ENCODE peak calls at places on chromosome 10, in seven cellular contexts. E is MCF 10A; M is H54; C is ELR; V is Caki2; L is lower lobe of right lung; X is activated naive CD8-positive, alpha-beta T cell treated with anti-CD3 and anti-CD28 coated beads, Interleukin-2, amount 50 U/mL, for 24 hours. R is an unnamed sample.

GRCh38 chr10:113108180-113108835 is 158.3 kb downstream of the TCF7L2 start:
- DNase-seq in X (peak), E (peak), C (peak), M (no peak), L (peak), V (no peak), R (no peak)

GRCh38 chr10:21292763-21293517 is 232.5 kb downstream of the SKIDA1 start:
- DNase-seq in C (peak), M (peak), X (no peak), V (peak), E (peak), L (peak), R (peak)

GRCh38 chr10:82377608-82378007 is 502.6 kb downstream of the NRG3 start:
- DNase-seq in X (no peak), V (no peak), M (no peak), C (peak), E (peak), L (no peak), R (no peak)

GRCh38 chr10:7767209-7767608 is 20.6 kb downstream of the KIN start:
- DNase-seq in L (no peak), E (peak), C (peak), X (no peak), M (no peak), V (no peak), R (no peak)

GRCh38 chr10:117450940-117451339 is 75.7 kb upstream of the PDZD8 start:
- DNase-seq in V (no peak), X (no peak), M (no peak), C (no peak), E (no peak), L (no peak), R (no peak)

GRCh38 chr10:13885238-13885990 is 298.6 kb downstream of the PRPF18 start:
- DNase-seq in V (no peak), C (no peak), L (no peak), X (no peak), M (no peak), E (no peak), R (no peak)

GRCh38 chr10:71939304-71939703 is 24.9 kb upstream of the CHST3 start:
- DNase-seq in M (no peak), X (no peak), C (no peak), L (peak), V (no peak), E (no peak), R (no peak)

GRCh38 chr10:5570007-5570655 is 45.4 kb downstream of the CALML3 start:
- DNase-seq in V (no peak), C (no peak), M (no peak), E (no peak), L (peak), X (no peak), R (no peak)

GRCh38 chr10:35768011-35768410 is 125.9 kb upstream of the FZD8 start:
- DNase-seq in M (no peak), X (no peak), E (no peak), C (no peak), V (no peak), L (no peak), R (no peak)

GRCh38 chr10:79195091-79195923 is 126.5 kb downstream of the ZMIZ1 start:
- DNase-seq in L (peak), X (peak), M (peak), C (peak), V (peak), E (peak), R (peak)

GRCh38 chr10:1206101-1206500 is 149.9 kb downstream of the WDR37 start:
- DNase-seq in C (no peak), E (no peak), X (no peak), V (no peak), L (no peak), M (no peak), R (no peak)

GRCh38 chr10:72276013-72276387 is 2.3 kb downstream of the DDIT4 start:
- DNase-seq in E (peak), X (peak), M (no peak), L (peak), C (peak), V (peak), R (peak)

GRCh38 chr10:79046991-79047874 is 21.5 kb upstream of the ZMIZ1 start:
- DNase-seq in M (no peak), L (peak), X (no peak), E (no peak), C (no peak), V (no peak), R (no peak)

GRCh38 chr10:119237722-119238436 is 30.5 kb downstream of the GRK5 start:
- DNase-seq in L (no peak), E (no peak), C (no peak), M (no peak), V (no peak), X (no peak), R (no peak)

GRCh38 chr10:102743078-102743587 is 615 bp upstream of the WBP1L start:
- DNase-seq in X (no peak), M (no peak), V (peak), L (no peak), E (no peak), C (no peak), R (no peak)

GRCh38 chr10:28179490-28180099 is 123.3 kb downstream of the MPP7 start:
- DNase-seq in X (peak), V (peak), C (peak), M (no peak), L (no peak), E (peak), R (peak)

GRCh38 chr10:22491931-22492615 is 146.8 kb downstream of the SPAG6 start:
- DNase-seq in X (peak), E (no peak), L (no peak), M (no peak), C (no peak), V (no peak), R (no peak)

GRCh38 chr10:21173964-21174669 is 277.0 kb upstream of the NEBL start:
- DNase-seq in L (peak), E (peak), V (peak), X (peak), C (peak), M (peak), R (peak)

GRCh38 chr10:104123397-104123796 is 1.4 kb downstream of the SFR1 start:
- DNase-seq in M (no peak), V (peak), X (no peak), L (no peak), C (peak), E (peak), R (peak)

GRCh38 chr10:19212590-19212989 is 164.0 kb downstream of the MALRD1 start:
- DNase-seq in M (no peak), V (no peak), C (no peak), X (no peak), L (no peak), E (no peak), R (no peak)